ENCODE peak calls at places on chromosomes 16 and 17, in ten cellular contexts. Z is stimulated activated CD4-positive, alpha-beta T cell treated with anti-CD3 and anti-CD28 coated beads, Interleukin-4, amount 100 ng/mL, for 24 hours; G is left colon; U is NCI-H748 treated with DMSO at 0.1 percent for 48 hours; O is naive B cell; L is keratinocyte; J is fibroblast of pulmonary artery; A is GM19239; P is A549; S is M059J. X is an unnamed sample.

GRCh38 chr16:78134944-78135619 is 35.6 kb downstream of the WWOX start:
- DNase-seq in Z (no peak), G (no peak), U (no peak), O (no peak), L (no peak), J (no peak), A (no peak), P (no peak), S (no peak), X (no peak)

GRCh38 chr17:71521724-71522123 is 599.1 kb upstream of the SOX9 start:
- DNase-seq in Z (no peak), G (no peak), U (no peak), O (no peak), L (no peak), J (no peak), A (no peak), P (no peak), S (no peak), X (no peak)

GRCh38 chr16:54867302-54867832 is 63.3 kb upstream of the IRX5 start:
- DNase-seq in Z (no peak), G (no peak), U (no peak), O (no peak), L (no peak), J (no peak), A (no peak), P (no peak), S (peak; percentile 17), X (no peak)

GRCh38 chr17:29590979-29591736 is 1.7 kb upstream of the GIT1 start:
- DNase-seq in Z (peak; percentile 43), G (peak; percentile 56), U (no peak), O (peak; percentile 28), L (no peak), J (peak; percentile 49), A (no peak), P (peak; percentile 92), S (peak; percentile 79), X (peak; percentile 91)

GRCh38 chr16:29154100-29154499 is 169.2 kb downstream of the LAT start:
- DNase-seq in Z (no peak), G (no peak), U (no peak), O (no peak), L (no peak), J (no peak), A (no peak), P (no peak), S (no peak), X (no peak)

GRCh38 chr17:44901323-44901965 is 2.2 kb upstream of the EFTUD2 start:
- DNase-seq in Z (no peak), G (no peak), U (no peak), O (no peak), L (no peak), J (peak; percentile 63), A (no peak), P (peak; percentile 62), S (peak; percentile 95), X (no peak)

GRCh38 chr17:32828822-32829221 is 48.1 kb downstream of the MYO1D start:
- DNase-seq in Z (no peak), G (no peak), U (no peak), O (no peak), L (no peak), J (no peak), A (no peak), P (no peak), S (no peak), X (no peak)

GRCh38 chr17:79563237-79564013 is 47.4 kb downstream of the RBFOX3 start:
- DNase-seq in Z (no peak), G (no peak), U (no peak), O (no peak), L (no peak), J (peak; percentile 17), A (no peak), P (peak; percentile 92), S (peak; percentile 27), X (no peak)

GRCh38 chr17:76586741-76587487 is 1.3 kb upstream of the ST6GALNAC2 start:
- DNase-seq in Z (no peak), G (no peak), U (no peak), O (no peak), L (no peak), J (no peak), A (no peak), P (no peak), S (no peak), X (peak; percentile 39)